ENCODE peak calls at places on chromosome 14, in four cellular contexts. Q, A, R and N are unnamed samples.

GRCh38 chr14:32808574-32809098 is 130.0 kb upstream of the NPAS3 start:
- DNase-seq in Q (no peak), A (no peak), R (no peak), N (no peak)

GRCh38 chr14:55026441-55026792 is 482 bp downstream of the WDHD1 start:
- DNase-seq in Q (no peak), A (no peak), R (no peak), N (no peak)

GRCh38 chr14:20855652-20856291 is 35.4 kb upstream of the RNASE3 start:
- DNase-seq in Q (peak), A (no peak), R (peak), N (peak)

GRCh38 chr14:77200406-77200985 is 18.9 kb downstream of the TMEM63C start:
- DNase-seq in Q (no peak), A (no peak), R (no peak), N (no peak)

GRCh38 chr14:102539544-102540309 is 30.2 kb upstream of the ANKRD9 start:
- DNase-seq in Q (no peak), A (no peak), R (peak), N (no peak)

GRCh38 chr14:95474941-95475340 is 41.5 kb downstream of the SYNE3 start:
- DNase-seq in Q (no peak), A (no peak), R (no peak), N (no peak)

GRCh38 chr14:33844118-33844517 is 106.8 kb downstream of the EGLN3 start:
- DNase-seq in Q (no peak), A (no peak), R (no peak), N (no peak)

GRCh38 chr14:77195766-77196165 is 14.2 kb downstream of the TMEM63C start:
- DNase-seq in Q (no peak), A (no peak), R (no peak), N (no peak)

GRCh38 chr14:89207925-89208328 is 209.1 kb downstream of the FOXN3 start:
- DNase-seq in Q (no peak), A (no peak), R (no peak), N (no peak)

GRCh38 chr14:88198441-88198840 is 124.6 kb downstream of the KCNK10 start:
- DNase-seq in Q (no peak), A (no peak), R (no peak), N (no peak)

GRCh38 chr14:58966991-58967390 is 221.5 kb upstream of the DAAM1 start:
- DNase-seq in Q (no peak), A (no peak), R (no peak), N (no peak)

GRCh38 chr14:63452796-63453195 is 90.4 kb downstream of the PPP2R5E start:
- DNase-seq in Q (no peak), A (no peak), R (no peak), N (no peak)

GRCh38 chr14:72704507-72704906 is 189.4 kb downstream of the DPF3 start:
- DNase-seq in Q (no peak), A (no peak), R (no peak), N (no peak)

GRCh38 chr14:79179985-79180384 is 1009.8 kb downstream of the NRXN3 start:
- DNase-seq in Q (no peak), A (no peak), R (no peak), N (no peak)

GRCh38 chr14:95538801-95539509 is 4.1 kb downstream of the GLRX5 start:
- DNase-seq in Q (no peak), A (no peak), R (no peak), N (no peak)

GRCh38 chr14:72404998-72405397 is 472.8 kb downstream of the RGS6 start:
- DNase-seq in Q (no peak), A (no peak), R (no peak), N (no peak)

GRCh38 chr14:45686771-45687170 is 433.8 kb upstream of the MIS18BP1 start:
- DNase-seq in Q (no peak), A (no peak), R (no peak), N (no peak)

GRCh38 chr14:73725116-73726024 is 11.2 kb upstream of the PNMA1 start:
- DNase-seq in Q (no peak), A (peak), R (no peak), N (no peak)

GRCh38 chr14:56244138-56244789 is 126.1 kb downstream of the PELI2 start:
- DNase-seq in Q (no peak), A (no peak), R (no peak), N (no peak)

GRCh38 chr14:75042040-75042439 is 9.2 kb downstream of the MLH3 start:
- DNase-seq in Q (no peak), A (no peak), R (no peak), N (no peak)

GRCh38 chr14:101823511-101824120 is 62.1 kb downstream of the PPP2R5C start:
- DNase-seq in Q (no peak), A (no peak), R (no peak), N (peak)

GRCh38 chr14:91220581-91221000 is 23.9 kb downstream of the GPR68 start:
- DNase-seq in Q (no peak), A (no peak), R (no peak), N (no peak)

GRCh38 chr14:106872619-106873446 is 1346.5 kb downstream of the TMEM121 start:
- DNase-seq in Q (no peak), A (no peak), R (peak), N (peak)

GRCh38 chr14:32070282-32070681 is 6.8 kb upstream of the ARHGAP5 start:
- DNase-seq in Q (no peak), A (no peak), R (no peak), N (no peak)

GRCh38 chr14:36013483-36013882 is 163.0 kb downstream of the PTCSC3 start:
- DNase-seq in Q (no peak), A (no peak), R (no peak), N (no peak)

GRCh38 chr14:103302966-103303365 is 31.1 kb upstream of the EIF5 start:
- DNase-seq in Q (no peak), A (no peak), R (no peak), N (no peak)

GRCh38 chr14:45715946-45716345 is 462.9 kb upstream of the MIS18BP1 start:
- DNase-seq in Q (no peak), A (no peak), R (no peak), N (no peak)

GRCh38 chr14:100895411-100895810 is 8.1 kb downstream of the RTL1 start:
- DNase-seq in Q (no peak), A (peak), R (no peak), N (no peak)

GRCh38 chr14:87690076-87690661 is 302.8 kb downstream of the GALC start:
- DNase-seq in Q (no peak), A (no peak), R (no peak), N (no peak)

GRCh38 chr14:58572092-58572853 is 65.5 kb upstream of the DACT1 start:
- DNase-seq in Q (no peak), A (no peak), R (no peak), N (no peak)

GRCh38 chr14:67999693-68000384 is 180.3 kb downstream of the RAD51B start:
- DNase-seq in Q (no peak), A (no peak), R (no peak), N (no peak)

GRCh38 chr14:43647302-43647701 is 859.8 kb downstream of the FSCB start:
- DNase-seq in Q (no peak), A (no peak), R (no peak), N (no peak)

GRCh38 chr14:22472935-22473854 is 115.8 kb downstream of the DAD1 start:
- DNase-seq in Q (peak), A (no peak), R (no peak), N (peak)

GRCh38 chr14:102451064-102451352 is 58.6 kb downstream of the ANKRD9 start:
- DNase-seq in Q (no peak), A (no peak), R (peak), N (no peak)

GRCh38 chr14:20530771-20531571 is 25.6 kb downstream of the RNASE10 start:
- DNase-seq in Q (peak), A (peak), R (peak), N (peak)

GRCh38 chr14:68779761-68780323 is 13.0 kb downstream of the ZFP36L1 start:
- DNase-seq in Q (no peak), A (no peak), R (no peak), N (peak)

GRCh38 chr14:31953210-31953609 is 123.9 kb upstream of the ARHGAP5 start:
- DNase-seq in Q (no peak), A (no peak), R (no peak), N (no peak)

GRCh38 chr14:88695873-88696272 is 96.9 kb downstream of the EML5 start:
- DNase-seq in Q (no peak), A (no peak), R (no peak), N (no peak)

GRCh38 chr14:106586098-106586704 is 1059.8 kb downstream of the TMEM121 start:
- DNase-seq in Q (no peak), A (no peak), R (no peak), N (peak)

DNA sequence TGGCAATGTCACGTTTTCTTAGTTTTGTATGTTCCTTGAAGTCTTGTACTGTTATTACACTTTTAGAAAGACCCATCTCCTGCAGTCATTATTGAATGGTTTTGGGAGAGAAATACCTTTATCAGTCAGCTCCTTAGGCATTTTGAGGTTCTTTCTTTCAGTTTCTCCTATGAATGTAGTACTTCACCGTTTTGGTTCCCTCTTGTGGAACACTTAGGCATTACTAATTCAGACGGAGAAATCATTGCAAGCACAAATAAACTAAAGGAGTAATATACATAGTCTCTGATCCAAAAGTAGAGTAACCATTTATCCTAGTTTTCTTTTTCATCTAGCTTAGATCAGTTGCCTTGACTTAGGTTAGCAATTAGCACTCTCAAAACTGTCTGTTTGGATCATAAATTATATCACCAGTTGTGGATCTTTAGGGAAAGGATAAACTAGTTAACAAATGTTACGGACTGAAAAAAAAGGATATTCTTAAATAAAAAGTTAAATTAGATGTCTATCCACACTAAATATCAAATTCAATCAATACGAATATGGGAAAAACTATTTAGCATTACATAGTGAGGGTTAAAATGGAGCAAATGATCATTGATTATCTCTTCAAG is 1538.3 kb upstream of the SEL1L start:
- DNase-seq in Q (no peak), A (no peak), R (no peak), N (no peak)
- TF ChIP-seq CTCF in Q (peak), A (no peak), R (no peak), N (no peak)

GRCh38 chr14:50670196-50670875 is 2.2 kb upstream of the SAV1 start:
- DNase-seq in Q (no peak), A (no peak), R (no peak), N (no peak)
- TF ChIP-seq CTCF in Q (no peak), A (no peak), R (no peak), N (no peak)

GRCh38 chr14:65170768-65171251 is 68.5 kb upstream of the MAX start:
- DNase-seq in Q (peak), A (no peak), R (no peak), N (no peak)
- TF ChIP-seq CTCF in Q (peak), A (no peak), R (peak), N (no peak)

GRCh38 chr14:52313903-52314481 is at the start of gene PTGER2:
- DNase-seq in Q (peak), A (peak), R (peak), N (peak)
- TF ChIP-seq CTCF in Q (no peak), A (no peak), R (no peak), N (no peak)

GRCh38 chr14:99271951-99272668 is at the start of gene BCL11B:
- DNase-seq in Q (peak), A (peak), R (peak), N (peak)
- TF ChIP-seq CTCF in Q (peak), A (peak), R (peak), N (peak)

GRCh38 chr14:93331375-93332031 is 1.3 kb downstream of the BTBD7 start:
- DNase-seq in Q (no peak), A (no peak), R (peak), N (no peak)

GRCh38 chr14:93332853-93333630 is at the start of gene BTBD7:
- DNase-seq in Q (peak), A (peak), R (peak), N (peak)

GRCh38 chr14:93333631-93334095 is 827 bp upstream of the BTBD7 start:
- DNase-seq in Q (no peak), A (no peak), R (no peak), N (no peak)

GRCh38 chr14:93330609-93331000 is 2.2 kb downstream of the BTBD7 start:
- DNase-seq in Q (no peak), A (no peak), R (no peak), N (no peak)

GRCh38 chr14:93332032-93332852 is 594 bp downstream of the BTBD7 start:
- DNase-seq in Q (peak), A (peak), R (peak), N (no peak)
- TF ChIP-seq CTCF in Q (peak), A (no peak), R (no peak), N (no peak)

DNA sequence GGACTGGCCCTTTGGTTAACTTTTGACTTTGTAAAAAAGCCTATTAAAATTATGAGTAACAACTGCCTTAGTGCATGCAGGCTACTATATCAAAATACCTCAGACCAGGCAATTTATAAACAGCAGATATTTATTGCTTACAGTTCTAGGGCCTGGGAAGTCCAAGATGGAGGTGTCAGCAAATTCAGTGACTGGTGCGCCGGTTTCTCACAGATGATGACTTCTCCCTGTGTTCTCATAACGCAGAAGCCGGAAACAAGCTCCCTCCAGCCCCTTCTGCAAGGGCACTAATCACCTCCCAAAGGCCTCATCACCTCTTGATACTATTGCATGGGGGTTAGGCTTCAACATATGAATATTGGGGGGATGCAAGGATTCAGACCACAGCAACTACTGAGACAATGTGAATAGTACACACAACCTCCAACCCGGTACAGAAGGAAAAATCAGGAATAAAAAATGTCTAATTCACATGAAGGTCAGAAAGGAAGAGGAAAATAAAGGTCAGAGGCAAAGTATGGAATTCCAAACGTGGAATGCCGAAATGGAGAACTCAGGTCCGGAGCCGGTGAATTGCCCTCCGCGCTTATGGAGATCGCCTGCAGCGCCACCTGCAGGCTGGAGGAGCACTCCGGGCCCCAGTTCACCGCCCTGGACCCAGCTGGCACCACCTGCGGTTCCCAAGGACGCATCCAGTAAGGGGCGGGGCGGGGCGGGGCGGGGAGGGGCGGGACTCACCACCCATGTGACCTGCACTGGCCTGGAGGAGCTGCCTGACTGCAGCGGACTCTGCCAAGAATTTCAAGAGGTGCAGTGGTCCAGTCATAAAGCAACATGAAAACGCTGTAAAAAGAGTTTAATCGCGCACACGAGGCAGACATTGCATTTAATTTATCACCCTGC is 203.4 kb downstream of the KIF26A start:
- DNase-seq in Q (peak), A (no peak), R (no peak), N (no peak)
- TF ChIP-seq CTCF in Q (peak), A (no peak), R (peak), N (no peak)

DNA sequence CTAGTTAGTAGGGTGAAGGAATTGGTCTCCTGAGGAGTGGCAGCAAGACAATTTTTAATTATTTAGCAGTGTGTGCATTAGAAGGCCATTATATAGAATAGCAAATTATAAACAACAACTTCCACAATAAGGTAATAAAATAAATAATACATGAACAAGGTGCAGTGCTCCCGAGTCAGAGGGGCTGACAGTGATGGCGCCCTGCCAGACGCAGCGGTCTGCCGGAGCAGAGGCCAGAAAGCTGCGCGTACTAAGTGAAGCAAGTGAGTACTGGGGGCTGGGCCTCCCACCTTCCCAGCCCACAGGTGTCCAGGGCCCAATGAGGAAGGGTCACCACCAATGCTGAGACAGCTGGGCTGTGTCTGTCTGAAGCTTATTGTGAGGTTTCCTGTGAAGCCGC is 72.0 kb upstream of the VRK1 start:
- DNase-seq in Q (no peak), A (no peak), R (no peak), N (no peak)
- TF ChIP-seq CTCF in Q (no peak), A (no peak), R (no peak), N (no peak)

DNA sequence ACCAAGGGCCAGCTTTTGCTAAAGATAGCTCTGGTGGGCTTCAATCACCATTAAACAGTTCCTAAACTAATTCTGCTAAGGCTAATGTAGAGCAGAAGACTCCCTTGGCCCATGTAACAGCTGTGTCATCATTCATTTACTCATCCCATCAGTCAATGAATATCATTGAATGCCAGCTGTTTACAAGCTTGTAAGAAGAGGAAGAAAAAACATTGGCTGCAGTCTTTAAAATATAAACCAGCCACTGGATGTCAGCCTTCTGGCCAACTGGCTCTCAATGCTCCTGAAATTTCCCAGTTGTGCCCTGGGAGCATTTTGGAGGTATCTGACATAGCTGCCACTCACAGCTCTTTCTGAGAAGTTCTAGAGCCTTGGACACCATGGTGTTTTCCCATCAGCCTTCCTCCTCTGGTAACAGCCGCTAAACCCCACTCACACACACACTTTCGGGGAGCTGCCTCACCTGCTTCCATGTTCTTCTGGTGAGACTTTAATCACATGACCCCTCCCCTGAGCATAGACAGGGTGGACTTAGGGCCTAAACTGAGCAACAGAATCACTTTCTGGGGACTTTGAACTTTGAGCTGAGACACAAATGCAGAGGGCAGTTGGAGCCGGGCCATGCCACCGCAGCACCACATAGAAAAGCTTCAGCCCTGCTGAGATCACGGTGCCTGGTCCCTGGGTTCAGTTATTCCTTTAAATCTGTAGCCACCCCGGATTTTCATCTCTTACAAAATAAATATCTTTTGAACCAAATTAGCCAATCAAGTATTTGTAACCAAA is 18.2 kb upstream of the MAP3K9 start:
- DNase-seq in Q (no peak), A (no peak), R (no peak), N (no peak)
- TF ChIP-seq CTCF in Q (no peak), A (no peak), R (no peak), N (no peak)

GRCh38 chr14:96979611-96980074 is 182.5 kb downstream of the VRK1 start:
- DNase-seq in Q (no peak), A (no peak), R (no peak), N (no peak)

GRCh38 chr14:96978525-96979272 is 181.5 kb downstream of the VRK1 start:
- DNase-seq in Q (no peak), A (no peak), R (no peak), N (no peak)

GRCh38 chr14:96975116-96975515 is 177.9 kb downstream of the VRK1 start:
- DNase-seq in Q (no peak), A (no peak), R (no peak), N (no peak)

DNA sequence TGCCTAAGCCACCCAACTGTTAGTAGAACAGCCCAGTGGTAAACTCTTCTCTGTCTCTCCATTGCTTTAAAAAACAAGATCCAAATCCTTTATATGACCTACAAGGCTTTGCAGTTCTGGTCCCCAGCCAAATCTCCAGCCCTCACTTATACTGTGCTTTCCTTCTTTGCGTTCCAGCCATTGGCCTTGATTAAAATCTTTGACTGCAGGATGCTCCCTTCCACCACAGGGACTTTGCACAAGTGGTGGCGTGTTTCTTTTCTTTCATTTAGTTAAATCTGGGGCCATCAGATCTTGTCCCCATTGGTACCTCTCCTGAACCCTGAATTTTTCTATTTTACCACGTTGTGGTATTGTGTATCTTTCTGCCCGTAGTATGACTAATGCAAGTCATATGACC is 183.7 kb downstream of the VRK1 start:
- DNase-seq in Q (no peak), A (no peak), R (no peak), N (no peak)
- TF ChIP-seq CTCF in Q (no peak), A (no peak), R (no peak), N (no peak)